ENCODE peak calls at places on chromosomes 7 and 10, in seven cellular contexts. Q is T-helper 1 cell; B is mesothelial cell of epicardium; C is brain microvascular endothelial cell; H is activated CD4-positive, alpha-beta T cell treated with anti-CD3 and anti-CD28 coated beads, Interleukin-2, amount 50 U/mL, for 1 hour; A is AG08395; F is lower lobe of right lung. X is an unnamed sample.

GRCh38 chr7:151395036-151395367 is 14.8 kb downstream of the WDR86 start:
- DNase-seq in F (peak), H (no peak), B (no peak), A (no peak), Q (no peak), C (no peak), X (no peak)

GRCh38 chr7:149525280-149525679 is 27.7 kb upstream of the ZNF746 start:
- DNase-seq in H (no peak), Q (no peak), C (no peak), B (no peak), F (no peak), A (no peak), X (no peak)

GRCh38 chr10:51683031-51683830 is 16.2 kb downstream of the CSTF2T start:
- DNase-seq in F (no peak), A (peak), B (no peak), H (no peak), Q (no peak), C (peak), X (peak)

GRCh38 chr7:37977243-37977642 is 56.8 kb downstream of the EPDR1 start:
- DNase-seq in H (no peak), F (no peak), C (peak), Q (no peak), A (no peak), B (no peak), X (no peak)

GRCh38 chr10:119207713-119208552 is 562 bp downstream of the GRK5 start:
- DNase-seq in F (peak), Q (no peak), H (peak), C (peak), B (no peak), A (peak), X (peak)

GRCh38 chr7:72153132-72153512 is 259.0 kb downstream of the CALN1 start:
- DNase-seq in C (no peak), H (no peak), B (no peak), A (no peak), Q (no peak), F (no peak), X (no peak)

GRCh38 chr7:43479042-43479441 is 103.9 kb upstream of the STK17A start:
- DNase-seq in C (no peak), A (no peak), F (no peak), B (no peak), H (no peak), Q (no peak), X (no peak)

GRCh38 chr7:26658698-26659084 is 205.7 kb downstream of the SKAP2 start:
- DNase-seq in H (no peak), F (no peak), Q (no peak), A (no peak), B (no peak), C (no peak), X (no peak)

GRCh38 chr10:91010952-91011351 is 90.1 kb upstream of the ANKRD1 start:
- DNase-seq in Q (no peak), F (no peak), C (no peak), A (no peak), H (no peak), B (no peak), X (no peak)

GRCh38 chr7:74231232-74231590 is 21.4 kb downstream of the LAT2 start:
- DNase-seq in B (no peak), F (no peak), A (no peak), C (no peak), Q (no peak), H (no peak), X (no peak)

GRCh38 chr7:45484094-45484493 is 90.1 kb upstream of the ADCY1 start:
- DNase-seq in F (no peak), Q (no peak), H (no peak), B (no peak), C (no peak), A (no peak), X (no peak)

GRCh38 chr7:112428715-112429114 is 21.5 kb upstream of the IFRD1 start:
- DNase-seq in A (no peak), Q (no peak), H (no peak), B (no peak), F (no peak), C (no peak), X (no peak)

GRCh38 chr10:14025283-14025682 is 305.4 kb downstream of the FRMD4A start:
- DNase-seq in H (no peak), C (no peak), F (no peak), Q (no peak), B (no peak), A (no peak), X (no peak)

GRCh38 chr10:71887767-71888166 is 36.7 kb upstream of the PSAP start:
- DNase-seq in B (no peak), F (no peak), Q (no peak), A (no peak), H (no peak), C (no peak), X (no peak)

GRCh38 chr7:29306276-29307036 is 111.9 kb downstream of the CHN2 start:
- DNase-seq in F (no peak), Q (no peak), B (no peak), H (no peak), A (no peak), C (no peak), X (no peak)

GRCh38 chr10:29714096-29714874 is 79.5 kb upstream of the SVIL start:
- DNase-seq in H (no peak), F (no peak), B (no peak), C (peak), Q (no peak), A (peak), X (peak)

GRCh38 chr7:47765373-47765979 is 182.8 kb downstream of the PKD1L1 start:
- DNase-seq in A (no peak), B (no peak), H (no peak), Q (no peak), C (no peak), F (no peak), X (no peak)

GRCh38 chr10:13633689-13634088 is 46.9 kb downstream of the PRPF18 start:
- DNase-seq in F (no peak), H (no peak), A (peak), C (peak), Q (no peak), B (no peak), X (peak)

GRCh38 chr10:133357293-133358151 is at the start of gene FUOM:
- DNase-seq in F (peak), A (peak), H (peak), C (peak), B (no peak), Q (peak), X (peak)

GRCh38 chr10:483266-483665 is 206.2 kb downstream of the DIP2C start:
- DNase-seq in H (no peak), C (no peak), Q (no peak), A (no peak), F (no peak), B (no peak), X (no peak)

GRCh38 chr7:28618383-28618782 is 206.1 kb downstream of the CREB5 start:
- DNase-seq in H (no peak), B (no peak), F (no peak), A (no peak), Q (no peak), C (no peak), X (no peak)

GRCh38 chr7:78232806-78233205 is 434.2 kb downstream of the PHTF2 start:
- DNase-seq in A (peak), B (no peak), C (no peak), H (no peak), F (no peak), Q (no peak), X (no peak)

GRCh38 chr7:140810830-140811556 is 113.7 kb downstream of the BRAF start:
- DNase-seq in Q (peak), F (no peak), C (peak), A (peak), H (peak), B (peak), X (peak)

GRCh38 chr7:154647625-154648024 is 355.3 kb downstream of the PAXIP1 start:
- DNase-seq in B (no peak), A (no peak), F (no peak), Q (no peak), C (no peak), H (no peak), X (no peak)

GRCh38 chr10:75599875-75600648 is 168.6 kb downstream of the LRMDA start:
- DNase-seq in Q (no peak), H (no peak), C (no peak), B (no peak), A (no peak), F (no peak), X (no peak)

GRCh38 chr7:11665381-11665780 is 166.6 kb downstream of the THSD7A start:
- DNase-seq in B (no peak), A (no peak), Q (no peak), F (no peak), C (no peak), H (no peak), X (no peak)

GRCh38 chr10:97534746-97535367 is 36.1 kb downstream of the UBTD1 start:
- DNase-seq in A (peak), F (no peak), B (no peak), Q (no peak), C (no peak), H (peak), X (peak)

GRCh38 chr7:148265896-148266295 is 324.7 kb upstream of the C7orf33 start:
- DNase-seq in Q (no peak), B (no peak), A (no peak), H (no peak), F (no peak), C (no peak), X (no peak)

GRCh38 chr7:71636329-71636728 is 504.4 kb downstream of the GALNT17 start:
- DNase-seq in A (no peak), B (no peak), C (peak), Q (no peak), H (no peak), F (no peak), X (peak)

GRCh38 chr7:142568430-142569097 is 180.7 kb upstream of the PRSS1 start:
- DNase-seq in B (no peak), Q (no peak), F (no peak), A (peak), H (no peak), C (peak), X (peak)

GRCh38 chr10:25059990-25060389 is 43.6 kb downstream of the THNSL1 start:
- DNase-seq in C (peak), H (no peak), F (peak), B (peak), A (peak), Q (no peak), X (peak)

GRCh38 chr7:82600601-82601000 is 157.0 kb upstream of the CACNA2D1 start:
- DNase-seq in C (no peak), H (no peak), F (no peak), A (no peak), Q (no peak), B (no peak), X (peak)

GRCh38 chr7:69457912-69458491 is 140.3 kb upstream of the AUTS2 start:
- DNase-seq in C (no peak), B (no peak), F (no peak), A (peak), Q (no peak), H (no peak), X (no peak)

X was measured in fibroblast of lung.